ENCODE peak calls at places on chromosome 1, in ten cellular contexts. N is smooth muscle cell of the brain vasculature; T is ELR; C is RWPE1; K is HEK293T; E is pancreas; O is activated CD8-positive, alpha-beta memory T cell treated with anti-CD3 and anti-CD28 coated beads for 24 hours; J is NCI-H2081; I is endothelial cell; R is mesenteric fat pad. U is an unnamed sample.

GRCh38 chr1:24126672-24127023 is 14.7 kb upstream of the MYOM3 start:
- DNase-seq in O (no peak), K (no peak), T (no peak), R (peak), J (no peak), C (no peak), N (no peak), I (no peak), E (no peak), U (no peak)

GRCh38 chr1:113937146-113937545 is 8.0 kb downstream of the HIPK1 start:
- DNase-seq in K (no peak), I (no peak), E (no peak), N (no peak), T (peak), C (no peak), J (no peak), R (no peak), O (no peak), U (no peak)

GRCh38 chr1:205319081-205320018 is 2.2 kb downstream of the NUAK2 start:
- DNase-seq in C (peak), K (no peak), T (peak), N (no peak), I (no peak), J (peak), R (no peak), E (peak), O (no peak), U (peak)

GRCh38 chr1:53511933-53512806 is 53.0 kb downstream of the DMRTB1 start:
- DNase-seq in E (no peak), J (peak), O (no peak), K (no peak), I (no peak), N (peak), C (no peak), T (peak), R (no peak), U (no peak)

GRCh38 chr1:100928128-100928527 is 32.2 kb downstream of the SLC30A7 start:
- DNase-seq in J (no peak), O (no peak), R (no peak), E (no peak), K (no peak), N (no peak), T (no peak), C (no peak), I (no peak), U (no peak)

GRCh38 chr1:55446351-55446750 is 231.2 kb upstream of the USP24 start:
- DNase-seq in E (no peak), T (peak), O (no peak), R (no peak), C (no peak), I (no peak), J (no peak), N (no peak), K (no peak), U (no peak)

GRCh38 chr1:5744911-5745431 is 247.3 kb downstream of the NPHP4 start:
- DNase-seq in T (peak), R (peak), I (no peak), E (no peak), N (no peak), J (no peak), O (no peak), C (no peak), K (no peak), U (peak)

GRCh38 chr1:26874896-26875295 is 11.9 kb downstream of the SFN start:
- DNase-seq in J (no peak), N (no peak), E (no peak), I (no peak), T (no peak), K (no peak), C (no peak), O (no peak), R (no peak), U (no peak)

GRCh38 chr1:230012093-230012393 is 55.0 kb upstream of the GALNT2 start:
- DNase-seq in R (no peak), N (no peak), C (no peak), E (no peak), J (no peak), I (no peak), K (no peak), O (no peak), T (no peak), U (no peak)

GRCh38 chr1:19664453-19665043 is at the start of gene HTR6:
- DNase-seq in R (no peak), K (peak), C (no peak), N (no peak), E (no peak), T (no peak), J (no peak), I (no peak), O (no peak), U (peak)

GRCh38 chr1:202590119-202590518 is 120.1 kb downstream of the SYT2 start:
- DNase-seq in R (no peak), I (no peak), C (no peak), O (no peak), T (no peak), E (no peak), J (no peak), K (no peak), N (no peak), U (no peak)

GRCh38 chr1:161013591-161014513 is 7.1 kb downstream of the F11R start:
- DNase-seq in N (no peak), C (peak), T (peak), O (peak), J (peak), K (no peak), R (peak), I (peak), E (peak), U (no peak)